ENCODE peak calls at places on chromosomes 6 and 20, in eight cellular contexts. B is activated CD4-positive, alpha-beta memory T cell treated with anti-CD3 and anti-CD28 coated beads, Interleukin-2, amount 10 ng/mL, durations not matched to agents 7 days and 5 days; U is cardiac muscle cell; R is lower lobe of right lung; C is neural crest cell; D is OCI-LY7; E is activated gamma-delta T cell treated with Interleukin-2 at 50 U/mL for 16 hours; I is BJ. M is an unnamed sample.

GRCh38 chr20:40807771-40808170 is 118.7 kb upstream of the MAFB start:
- DNase-seq in B (no peak), U (no peak), R (no peak), C (no peak), D (no peak), E (no peak), I (no peak), M (no peak)

GRCh38 chr6:4776493-4776966 is 326 bp downstream of the CDYL start:
- DNase-seq in B (no peak), U (peak; percentile 79), R (peak; percentile 77), C (peak; percentile 36), D (peak; percentile 66), E (peak; percentile 33), I (no peak), M (peak; percentile 48)

GRCh38 chr20:45313943-45314342 is 5.8 kb upstream of the MATN4 start:
- DNase-seq in B (no peak), U (no peak), R (no peak), C (no peak), D (no peak), E (no peak), I (no peak), M (no peak)

GRCh38 chr6:56772737-56773184 is 130.1 kb upstream of the DST start:
- DNase-seq in B (no peak), U (no peak), R (no peak), C (no peak), D (no peak), E (no peak), I (no peak), M (no peak)

GRCh38 chr6:36491378-36491965 is 48.7 kb downstream of the KCTD20 start:
- DNase-seq in B (no peak), U (peak; percentile 12), R (no peak), C (no peak), D (no peak), E (no peak), I (no peak), M (no peak)

GRCh38 chr6:29465279-29465678 is 8.3 kb downstream of the OR2H1 start:
- DNase-seq in B (no peak), U (no peak), R (no peak), C (no peak), D (no peak), E (no peak), I (no peak), M (no peak)

GRCh38 chr6:81997091-81997926 is 244.8 kb upstream of the TENT5A start:
- DNase-seq in B (no peak), U (no peak), R (no peak), C (no peak), D (no peak), E (no peak), I (no peak), M (no peak)

GRCh38 chr20:53739799-53740785 is 146.5 kb upstream of the ZNF217 start:
- DNase-seq in B (peak; percentile 23), U (peak; percentile 3), R (no peak), C (no peak), D (peak; percentile 65), E (no peak), I (no peak), M (no peak)

GRCh38 chr6:149483849-149484635 is 772 bp downstream of the ZC3H12D start:
- DNase-seq in B (no peak), U (no peak), R (no peak), C (no peak), D (peak; percentile 38), E (no peak), I (no peak), M (no peak)

GRCh38 chr6:127821431-127821830 is 79.4 kb downstream of the THEMIS start:
- DNase-seq in B (no peak), U (no peak), R (no peak), C (no peak), D (no peak), E (no peak), I (no peak), M (no peak)

GRCh38 chr20:44221368-44221767 is 10.8 kb upstream of the OSER1 start:
- DNase-seq in B (no peak), U (no peak), R (no peak), C (no peak), D (no peak), E (no peak), I (no peak), M (no peak)

GRCh38 chr6:136408205-136408604 is 118.6 kb upstream of the BCLAF1 start:
- DNase-seq in B (no peak), U (no peak), R (no peak), C (no peak), D (no peak), E (no peak), I (no peak), M (no peak)

GRCh38 chr20:60331688-60332300 is 373.6 kb downstream of the CDH26 start:
- DNase-seq in B (no peak), U (no peak), R (no peak), C (no peak), D (no peak), E (no peak), I (no peak), M (no peak)